ENCODE peak calls at places on chromosomes 1 and 21, in ten cellular contexts. G, B, A, W, R, N, C, Q, T and H are unnamed samples.
A peak's percentile ranks its signal among the peaks of the same experiment; 100 is the strongest.

GRCh38 chr1:180962178-180962577 is 49.5 kb downstream of the KIAA1614 start:
- DNase-seq in B (no peak), R (no peak), G (no peak), T (no peak), N (no peak), C (peak; percentile 24), Q (no peak), W (no peak), A (no peak), H (no peak)

GRCh38 chr1:19758227-19758830 is 41.4 kb downstream of the TMCO4 start:
- DNase-seq in G (no peak), A (no peak), N (no peak), C (peak; percentile 72), R (no peak), T (peak; percentile 90), Q (no peak), W (no peak), B (no peak), H (no peak)

GRCh38 chr1:243483084-243483845 is 227.4 kb downstream of the SDCCAG8 start:
- DNase-seq in A (no peak), Q (no peak), T (no peak), C (no peak), N (no peak), W (no peak), R (no peak), B (no peak), G (no peak), H (no peak)

GRCh38 chr1:206761369-206761768 is 9.2 kb upstream of the IL19 start:
- DNase-seq in N (no peak), R (no peak), A (no peak), T (peak; percentile 21), Q (no peak), B (no peak), W (no peak), G (no peak), C (no peak), H (no peak)

GRCh38 chr1:118110580-118110979 is 74.4 kb downstream of the SPAG17 start:
- DNase-seq in W (no peak), C (no peak), R (no peak), A (no peak), T (no peak), N (no peak), B (no peak), G (no peak), Q (no peak), H (no peak)

GRCh38 chr1:204637985-204638356 is 47.6 kb downstream of the LRRN2 start:
- DNase-seq in R (no peak), W (no peak), A (no peak), T (peak; percentile 56), N (no peak), G (no peak), C (no peak), Q (no peak), B (no peak), H (no peak)

GRCh38 chr1:161936786-161937185 is 86.9 kb downstream of the OLFML2B start:
- DNase-seq in G (no peak), N (no peak), W (no peak), A (no peak), T (no peak), R (no peak), C (no peak), Q (no peak), B (no peak), H (no peak)

GRCh38 chr1:2506007-2506860 is 20.2 kb downstream of the PANK4 start:
- DNase-seq in G (no peak), R (no peak), B (no peak), Q (no peak), T (no peak), N (no peak), C (no peak), A (no peak), W (no peak), H (no peak)

GRCh38 chr1:204110894-204111633 is 38.1 kb downstream of the SOX13 start:
- DNase-seq in G (no peak), W (no peak), N (no peak), Q (no peak), B (no peak), C (no peak), A (no peak), T (no peak), R (no peak), H (no peak)

GRCh38 chr1:17184822-17185484 is 20.0 kb upstream of the PADI1 start:
- DNase-seq in T (no peak), A (no peak), B (no peak), G (no peak), Q (no peak), C (no peak), R (no peak), N (no peak), W (no peak), H (no peak)

GRCh38 chr21:41230530-41230929 is 62.6 kb downstream of the BACE2 start:
- DNase-seq in Q (no peak), W (no peak), N (no peak), R (no peak), A (no peak), G (no peak), B (no peak), T (no peak), C (no peak), H (no peak)

GRCh38 chr1:27357281-27358037 is 9.3 kb downstream of the MAP3K6 start:
- DNase-seq in B (peak; percentile 76), W (peak; percentile 74), R (peak; percentile 87), C (peak; percentile 65), N (no peak), A (peak; percentile 75), Q (peak; percentile 78), G (peak; percentile 75), T (peak; percentile 87), H (peak; percentile 72)

GRCh38 chr1:153678519-153679336 is at the start of gene NPR1:
- DNase-seq in N (no peak), W (no peak), B (no peak), G (no peak), C (peak; percentile 39), R (peak; percentile 40), Q (peak; percentile 87), A (no peak), T (peak; percentile 68), H (peak; percentile 62)

GRCh38 chr1:1290238-1290731 is 10.0 kb downstream of the SCNN1D start:
- DNase-seq in A (peak; percentile 30), R (peak; percentile 87), G (peak; percentile 31), Q (peak; percentile 59), B (peak; percentile 40), C (peak; percentile 67), T (peak; percentile 87), W (peak; percentile 76), N (no peak), H (peak; percentile 63)

GRCh38 chr1:220045356-220046051 is 801 bp downstream of the EPRS1 start:
- DNase-seq in A (no peak), W (peak; percentile 59), N (no peak), G (no peak), C (no peak), Q (no peak), R (no peak), T (peak; percentile 10), B (no peak), H (no peak)

GRCh38 chr1:59986736-59987310 is 60.2 kb upstream of the CYP2J2 start:
- DNase-seq in R (no peak), T (no peak), B (no peak), A (no peak), C (no peak), Q (no peak), G (no peak), W (no peak), N (no peak), H (no peak)

GRCh38 chr21:30382201-30382600 is 10.1 kb upstream of the KRTAP13-2 start:
- DNase-seq in R (no peak), A (no peak), W (no peak), G (no peak), N (no peak), C (no peak), T (no peak), Q (no peak), B (no peak), H (no peak)

GRCh38 chr1:46539968-46540367 is 11.5 kb downstream of the KNCN start:
- DNase-seq in C (peak; percentile 58), B (no peak), T (peak; percentile 87), W (no peak), N (no peak), G (no peak), Q (no peak), R (no peak), A (no peak), H (no peak)

GRCh38 chr1:237071641-237072420 is 29.8 kb downstream of the RYR2 start:
- DNase-seq in C (no peak), N (no peak), Q (no peak), R (no peak), A (no peak), T (no peak), B (no peak), W (no peak), G (no peak), H (no peak)

GRCh38 chr21:16047857-16048256 is 318.1 kb downstream of the USP25 start:
- DNase-seq in C (peak; percentile 17), R (no peak), G (no peak), Q (no peak), W (no peak), B (no peak), A (no peak), T (peak; percentile 11), N (no peak), H (no peak)

GRCh38 chr1:164780111-164780510 is 221.1 kb downstream of the PBX1 start:
- DNase-seq in B (no peak), N (no peak), T (peak; percentile 64), A (no peak), C (no peak), W (no peak), R (no peak), G (no peak), Q (no peak), H (no peak)

GRCh38 chr1:177315270-177315669 is 144.5 kb downstream of the BRINP2 start:
- DNase-seq in A (no peak), T (no peak), G (no peak), W (no peak), C (no peak), N (no peak), Q (no peak), R (no peak), B (no peak), H (no peak)

GRCh38 chr1:33382651-33383415 is 48.1 kb downstream of the PHC2 start:
- DNase-seq in N (peak; percentile 56), B (no peak), A (no peak), R (no peak), W (no peak), G (no peak), T (no peak), C (no peak), Q (peak; percentile 59), H (no peak)

GRCh38 chr1:114510235-114511047 is 562 bp downstream of the TRIM33 start:
- DNase-seq in R (peak; percentile 62), A (peak; percentile 36), W (peak; percentile 53), Q (peak; percentile 52), B (peak; percentile 22), T (peak; percentile 90), N (no peak), C (peak; percentile 43), G (peak; percentile 27), H (no peak)

GRCh38 chr1:186845581-186846210 is 16.9 kb downstream of the PLA2G4A start:
- DNase-seq in C (no peak), Q (no peak), N (no peak), T (no peak), W (no peak), A (no peak), B (no peak), R (no peak), G (no peak), H (no peak)

GRCh38 chr21:37799193-37800121 is 116.8 kb downstream of the KCNJ6 start:
- DNase-seq in B (no peak), Q (no peak), R (no peak), W (no peak), C (peak; percentile 28), A (no peak), G (no peak), N (no peak), T (no peak), H (no peak)

GRCh38 chr1:95041491-95042165 is 31.1 kb downstream of the ALG14 start:
- DNase-seq in W (peak; percentile 71), A (no peak), C (peak; percentile 95), G (no peak), R (peak; percentile 59), B (no peak), Q (peak; percentile 53), T (peak; percentile 79), N (no peak), H (peak; percentile 55)

GRCh38 chr1:159989581-159989980 is 35.5 kb upstream of the SLAMF9 start:
- DNase-seq in T (no peak), N (no peak), B (no peak), R (no peak), Q (no peak), G (no peak), A (no peak), C (no peak), W (no peak), H (no peak)